ENCODE peak calls at places on chromosomes 3 and 15, in four cellular contexts. One of them, this sample, is unnamed.

GRCh38 chr3:188431040-188431439 is 277.1 kb downstream of the LPP start:
- DNase-seq in K562: no peak
- DNase-seq in HepG2: no peak
- DNase-seq in A549: no peak
- DNase-seq in this sample: no peak

GRCh38 chr3:38992117-38992779 is 59.5 kb downstream of the SCN11A start:
- DNase-seq in K562: no peak
- DNase-seq in HepG2: no peak
- DNase-seq in A549: peak; percentile 46
- DNase-seq in this sample: no peak

GRCh38 chr3:58048301-58048700 is 40.1 kb downstream of the FLNB start:
- DNase-seq in K562: no peak
- DNase-seq in HepG2: no peak
- DNase-seq in A549: no peak
- DNase-seq in this sample: no peak

GRCh38 chr15:27826902-27827321 is 272.2 kb downstream of the OCA2 start:
- DNase-seq in K562: no peak
- DNase-seq in HepG2: no peak
- DNase-seq in A549: no peak
- DNase-seq in this sample: no peak

GRCh38 chr3:176376531-176376930 is 820.8 kb downstream of the TBL1XR1 start:
- DNase-seq in K562: no peak
- DNase-seq in HepG2: no peak
- DNase-seq in A549: no peak
- DNase-seq in this sample: no peak

GRCh38 chr3:113600418-113601185 is 68.2 kb downstream of the SIDT1 start:
- DNase-seq in K562: no peak
- DNase-seq in HepG2: no peak
- DNase-seq in A549: no peak
- DNase-seq in this sample: no peak

GRCh38 chr15:57217716-57218598 is 158.3 kb upstream of the CGNL1 start:
- DNase-seq in K562: no peak
- DNase-seq in HepG2: no peak
- DNase-seq in A549: no peak
- DNase-seq in this sample: no peak

GRCh38 chr3:117610156-117610555 is 900.6 kb downstream of the TUSC7 start:
- DNase-seq in K562: no peak
- DNase-seq in HepG2: no peak
- DNase-seq in A549: no peak
- DNase-seq in this sample: no peak

GRCh38 chr15:64070965-64071851 is 22.4 kb downstream of the CIAO2A start:
- DNase-seq in K562: peak; percentile 32
- DNase-seq in HepG2: peak; percentile 74
- DNase-seq in A549: peak; percentile 71
- DNase-seq in this sample: no peak

GRCh38 chr15:75107905-75108838 is 84.8 kb downstream of the PPCDC start:
- DNase-seq in K562: peak; percentile 14
- DNase-seq in HepG2: peak; percentile 27
- DNase-seq in A549: peak; percentile 75
- DNase-seq in this sample: no peak

GRCh38 chr15:69795601-69796000 is 302.1 kb downstream of the TLE3 start:
- DNase-seq in K562: no peak
- DNase-seq in HepG2: no peak
- DNase-seq in A549: no peak
- DNase-seq in this sample: no peak

GRCh38 chr15:62066663-62067447 is at the start of gene C2CD4A:
- DNase-seq in K562: no peak
- DNase-seq in HepG2: peak; percentile 88
- DNase-seq in A549: peak; percentile 72
- DNase-seq in this sample: peak; percentile 88

GRCh38 chr3:49785565-49786356 is 581 bp downstream of the IP6K1 start:
- DNase-seq in K562: no peak
- DNase-seq in HepG2: no peak
- DNase-seq in A549: no peak
- DNase-seq in this sample: peak; percentile 41

GRCh38 chr3:73622135-73622534 is 2.6 kb downstream of the PDZRN3 start:
- DNase-seq in K562: no peak
- DNase-seq in HepG2: peak; percentile 3
- DNase-seq in A549: no peak
- DNase-seq in this sample: peak; percentile 27

GRCh38 chr3:134260984-134261383 is 10.3 kb upstream of the RYK start:
- DNase-seq in K562: no peak
- DNase-seq in HepG2: no peak
- DNase-seq in A549: no peak
- DNase-seq in this sample: peak; percentile 27

GRCh38 chr3:190325923-190326322 is 3.7 kb upstream of the CLDN1 start:
- DNase-seq in K562: no peak
- DNase-seq in HepG2: no peak
- DNase-seq in A549: no peak
- DNase-seq in this sample: no peak

GRCh38 chr15:29458361-29458760 is 188.7 kb upstream of the NSMCE3 start:
- DNase-seq in K562: no peak
- DNase-seq in HepG2: no peak
- DNase-seq in A549: no peak
- DNase-seq in this sample: no peak

GRCh38 chr3:178671261-178672191 is 135.3 kb downstream of the KCNMB2 start:
- DNase-seq in K562: no peak
- DNase-seq in HepG2: no peak
- DNase-seq in A549: no peak
- DNase-seq in this sample: no peak

GRCh38 chr3:179929091-179929529 is 107.6 kb downstream of the PEX5L start:
- DNase-seq in K562: peak; percentile 44
- DNase-seq in HepG2: peak; percentile 35
- DNase-seq in A549: peak; percentile 57
- DNase-seq in this sample: peak; percentile 67

GRCh38 chr3:40845447-40845846 is 320.7 kb downstream of the ZNF621 start:
- DNase-seq in K562: no peak
- DNase-seq in HepG2: no peak
- DNase-seq in A549: no peak
- DNase-seq in this sample: no peak

GRCh38 chr15:23436421-23436820 is 10.6 kb downstream of the GOLGA6L2 start:
- DNase-seq in K562: no peak
- DNase-seq in HepG2: no peak
- DNase-seq in A549: no peak
- DNase-seq in this sample: no peak

GRCh38 chr3:10783360-10784346 is 32.4 kb upstream of the SLC6A11 start:
- DNase-seq in K562: peak; percentile 60
- DNase-seq in HepG2: peak; percentile 36
- DNase-seq in A549: peak; percentile 26
- DNase-seq in this sample: peak; percentile 38

GRCh38 chr15:96230557-96231181 is 99.8 kb upstream of the NR2F2 start:
- DNase-seq in K562: no peak
- DNase-seq in HepG2: no peak
- DNase-seq in A549: peak; percentile 70
- DNase-seq in this sample: no peak

GRCh38 chr3:181103605-181104004 is 114.1 kb upstream of the DNAJC19 start:
- DNase-seq in K562: peak; percentile 13
- DNase-seq in HepG2: peak; percentile 13
- DNase-seq in A549: peak; percentile 16
- DNase-seq in this sample: peak; percentile 36

GRCh38 chr3:181105636-181106035 is 116.1 kb upstream of the DNAJC19 start:
- DNase-seq in K562: no peak
- DNase-seq in HepG2: no peak
- DNase-seq in A549: no peak
- DNase-seq in this sample: no peak
- TF ChIP-seq HMGXB4 in K562: no peak
- TF ChIP-seq HMGXB4 in HepG2: no peak
- TF ChIP-seq HMGXB4 in A549: no peak
- TF ChIP-seq HMGXB4 in this sample: no peak

GRCh38 chr3:105860649-105861048 is 8.2 kb downstream of the CBLB start:
- DNase-seq in K562: no peak
- DNase-seq in HepG2: no peak
- DNase-seq in A549: no peak
- DNase-seq in this sample: no peak

GRCh38 chr3:105851176-105851575 is 17.6 kb downstream of the CBLB start:
- DNase-seq in K562: no peak
- DNase-seq in HepG2: no peak
- DNase-seq in A549: no peak
- DNase-seq in this sample: no peak

GRCh38 chr3:105857963-105858362 is 10.8 kb downstream of the CBLB start:
- DNase-seq in K562: no peak
- DNase-seq in HepG2: no peak
- DNase-seq in A549: no peak
- DNase-seq in this sample: no peak

GRCh38 chr3:105853801-105854432 is 14.9 kb downstream of the CBLB start:
- DNase-seq in K562: no peak
- DNase-seq in HepG2: no peak
- DNase-seq in A549: no peak
- DNase-seq in this sample: no peak

DNA sequence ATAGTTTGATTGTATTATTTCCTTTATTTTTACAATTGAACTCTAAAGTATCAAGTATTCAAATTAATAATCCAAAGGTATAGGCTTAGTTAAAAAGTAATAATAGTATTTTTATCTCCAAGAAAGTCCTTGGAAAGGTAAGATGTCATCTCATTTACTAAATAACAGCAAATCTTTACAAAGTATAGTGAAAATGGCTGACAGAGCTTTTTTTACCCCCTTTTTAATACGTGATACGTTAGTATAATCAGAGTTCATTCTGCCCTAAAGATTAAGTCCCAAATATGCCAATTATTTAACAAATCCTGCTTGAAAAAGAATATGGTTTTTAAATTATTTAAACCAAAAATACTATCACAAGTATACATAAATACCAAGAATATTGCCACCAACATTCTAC is 12.2 kb downstream of the CBLB start:
- DNase-seq in K562: no peak
- DNase-seq in HepG2: no peak
- DNase-seq in A549: no peak
- DNase-seq in this sample: no peak
- TF ChIP-seq HMGXB4 in K562: no peak
- TF ChIP-seq HMGXB4 in HepG2: no peak
- TF ChIP-seq HMGXB4 in A549: no peak
- TF ChIP-seq HMGXB4 in this sample: no peak

DNA sequence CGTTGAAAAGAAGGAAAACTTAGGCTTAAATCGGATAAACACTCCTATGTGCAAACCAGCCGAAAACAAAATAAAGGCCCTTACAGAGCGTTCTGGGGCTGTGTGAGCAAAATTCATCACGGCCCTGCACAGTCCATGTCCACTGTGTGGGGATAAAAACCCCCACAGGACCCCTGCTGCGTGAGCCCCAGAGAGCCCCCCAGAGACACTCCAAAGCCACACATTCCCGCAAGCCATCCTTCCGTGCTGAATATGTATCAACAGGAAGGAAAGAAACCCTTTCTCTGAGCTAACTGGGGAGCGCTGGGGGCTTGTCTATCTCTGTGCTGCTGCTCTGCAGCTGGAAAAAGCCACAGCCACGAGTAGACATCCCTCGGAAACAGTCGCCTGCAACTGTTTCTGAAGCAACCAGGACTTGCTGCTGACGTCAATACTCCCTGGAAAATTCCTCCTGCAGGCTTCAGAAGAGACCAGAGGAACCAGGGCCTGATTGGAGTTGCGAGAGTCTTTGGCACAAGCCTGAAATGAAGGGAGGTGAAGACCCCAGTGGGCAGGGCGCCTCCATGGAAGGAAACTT is 72.6 kb downstream of the NUP210 start:
- DNase-seq in K562: no peak
- DNase-seq in HepG2: no peak
- DNase-seq in A549: no peak
- DNase-seq in this sample: peak; percentile 46
- TF ChIP-seq HMGXB4 in K562: no peak
- TF ChIP-seq HMGXB4 in HepG2: no peak
- TF ChIP-seq HMGXB4 in A549: no peak
- TF ChIP-seq HMGXB4 in this sample: no peak

DNA sequence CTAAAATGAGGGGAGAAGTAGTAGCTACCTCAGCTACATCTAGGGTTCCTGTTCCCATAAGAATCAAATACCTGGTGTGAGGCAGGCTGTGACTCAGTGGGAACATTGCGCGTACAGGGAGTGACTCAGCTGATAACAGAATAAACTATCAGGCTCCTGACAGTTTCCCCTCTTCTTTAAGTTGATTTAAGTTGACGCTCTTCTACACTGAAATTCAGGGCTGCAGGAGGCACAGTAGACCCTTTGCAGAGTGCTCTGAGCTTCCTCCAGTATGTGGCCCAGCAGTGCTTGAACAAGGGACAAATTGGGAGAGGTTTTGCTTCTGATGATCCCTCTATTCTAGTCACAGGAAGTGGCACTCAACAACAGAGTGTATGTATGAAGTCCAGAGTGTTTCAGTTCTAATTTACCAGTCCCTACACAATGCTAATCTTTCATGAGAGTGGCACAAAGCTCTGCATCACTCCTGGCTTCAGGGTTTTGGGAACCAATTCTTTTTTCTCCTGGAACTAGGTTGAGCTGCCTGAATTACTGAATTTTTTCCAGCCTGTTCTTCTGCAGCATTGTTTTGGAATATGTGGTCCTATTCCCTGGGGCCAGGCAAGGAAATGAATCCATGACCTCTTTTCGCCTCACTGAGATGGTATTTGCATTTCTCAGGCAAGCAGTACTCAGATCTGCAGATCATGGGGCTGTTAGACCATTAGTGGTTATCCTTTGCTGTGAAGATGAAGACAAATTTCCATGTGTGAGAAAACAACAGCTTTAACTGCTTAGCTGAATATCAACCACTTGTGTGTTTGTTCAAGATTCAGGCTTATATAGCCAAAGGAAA is 25.5 kb upstream of the GPR171 start:
- DNase-seq in K562: no peak
- DNase-seq in HepG2: peak; percentile 9
- DNase-seq in A549: peak; percentile 33
- DNase-seq in this sample: no peak
- TF ChIP-seq HMGXB4 in K562: no peak
- TF ChIP-seq HMGXB4 in HepG2: no peak
- TF ChIP-seq HMGXB4 in A549: no peak
- TF ChIP-seq HMGXB4 in this sample: no peak

DNA sequence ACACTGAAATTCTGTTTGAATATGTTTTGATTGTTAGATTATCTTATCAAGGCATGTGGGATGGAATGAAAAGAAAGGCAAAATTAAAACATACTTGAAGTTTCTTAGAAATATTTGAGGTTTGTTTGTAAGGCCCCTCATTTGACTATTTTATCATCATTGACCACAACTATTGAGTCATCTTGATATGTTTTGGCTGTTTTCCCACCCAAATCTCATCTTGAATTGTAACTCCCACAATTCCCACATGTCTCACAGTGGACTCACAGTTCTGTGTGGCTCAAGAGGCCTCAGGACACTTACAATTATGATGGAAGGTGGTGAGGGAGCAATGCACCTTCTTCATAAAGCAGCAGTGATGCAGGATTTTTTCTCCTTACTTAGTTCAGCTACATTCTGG is 917.1 kb downstream of the PLOD2 start:
- DNase-seq in K562: no peak
- DNase-seq in HepG2: no peak
- DNase-seq in A549: no peak
- DNase-seq in this sample: no peak
- TF ChIP-seq HMGXB4 in K562: no peak
- TF ChIP-seq HMGXB4 in HepG2: no peak
- TF ChIP-seq HMGXB4 in A549: no peak
- TF ChIP-seq HMGXB4 in this sample: no peak

DNA sequence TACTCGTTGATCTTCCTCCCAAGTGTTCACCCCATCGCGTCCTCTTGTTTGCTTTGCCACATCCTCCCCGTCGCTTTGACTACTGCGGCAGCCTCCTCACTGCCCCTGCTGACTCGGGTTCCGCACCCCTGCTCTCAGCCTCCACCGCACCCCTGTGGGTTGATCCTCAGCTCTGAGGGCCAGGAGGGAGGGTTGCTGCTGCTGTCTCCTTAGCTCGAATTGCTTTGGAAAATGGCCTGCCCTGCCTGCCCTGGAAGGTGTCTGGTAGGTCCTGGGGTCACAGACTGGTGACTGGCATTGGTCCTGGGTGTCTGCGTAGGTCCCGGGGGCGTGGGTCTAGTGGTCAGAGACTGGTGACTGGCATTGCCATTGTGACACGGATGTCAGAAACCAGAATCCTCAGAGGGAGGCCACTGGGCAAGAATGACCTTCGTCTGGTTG is 9.4 kb downstream of the MUC4 start:
- DNase-seq in K562: no peak
- DNase-seq in HepG2: no peak
- DNase-seq in A549: no peak
- DNase-seq in this sample: no peak
- TF ChIP-seq HMGXB4 in K562: no peak
- TF ChIP-seq HMGXB4 in HepG2: no peak
- TF ChIP-seq HMGXB4 in A549: no peak
- TF ChIP-seq HMGXB4 in this sample: no peak